ENCODE peak calls at places on chromosomes 4 and X, in seven cellular contexts. X is NCI-H1105; B is foreskin melanocyte; N is activated naive CD4-positive, alpha-beta T cell; S is H1; E is T-cell; D is spleen. T is an unnamed sample.

GRCh38 chrX:139052461-139052860 is 340.9 kb upstream of the FGF13 start:
- DNase-seq in N (no peak), X (no peak), D (no peak), E (no peak), B (peak), S (no peak), T (no peak)

GRCh38 chr4:81166431-81166830 is 48.6 kb downstream of the PRKG2 start:
- DNase-seq in B (no peak), N (no peak), X (no peak), S (no peak), E (no peak), D (no peak), T (no peak)

GRCh38 chr4:82984459-82984858 is 26.2 kb downstream of the LIN54 start:
- DNase-seq in E (no peak), N (no peak), X (no peak), S (no peak), B (peak), D (no peak), T (no peak)

GRCh38 chr4:25223770-25224375 is 10.0 kb upstream of the PI4K2B start:
- DNase-seq in X (no peak), E (peak), D (no peak), S (peak), B (peak), N (no peak), T (no peak)

GRCh38 chr4:120725639-120726585 is 196.6 kb downstream of the PRDM5 start:
- DNase-seq in B (no peak), D (no peak), S (no peak), X (no peak), N (no peak), E (no peak), T (no peak)

GRCh38 chr4:102535398-102536082 is 34.4 kb downstream of the NFKB1 start:
- DNase-seq in E (no peak), D (no peak), X (no peak), N (no peak), S (no peak), B (peak), T (no peak)

GRCh38 chr4:19382993-19383392 is 868.7 kb upstream of the SLIT2 start:
- DNase-seq in D (no peak), S (no peak), B (no peak), X (no peak), N (no peak), E (no peak), T (no peak)

GRCh38 chr4:78057600-78058560 is 757 bp downstream of the FRAS1 start:
- DNase-seq in B (no peak), S (peak), N (no peak), E (no peak), D (peak), X (no peak), T (peak)

GRCh38 chr4:7536876-7537275 is 102.1 kb upstream of the PSAPL1 start:
- DNase-seq in D (no peak), S (no peak), N (no peak), E (no peak), B (no peak), X (no peak), T (no peak)

GRCh38 chrX:134452591-134452990 is 7.4 kb upstream of the HPRT1 start:
- DNase-seq in E (no peak), D (no peak), N (no peak), X (no peak), S (no peak), B (no peak), T (no peak)

GRCh38 chrX:49919617-49920016 is 2.8 kb upstream of the CLCN5 start:
- DNase-seq in N (peak), E (peak), D (no peak), S (peak), X (no peak), B (no peak), T (peak)

GRCh38 chr4:176563591-176563990 is 229.1 kb downstream of the VEGFC start:
- DNase-seq in X (no peak), D (no peak), B (no peak), N (no peak), E (no peak), S (no peak), T (no peak)

GRCh38 chrX:70720721-70721120 is 187.8 kb downstream of the TEX11 start:
- DNase-seq in X (no peak), E (no peak), N (no peak), S (no peak), B (no peak), D (no peak), T (no peak)

GRCh38 chrX:141732031-141732430 is 33.5 kb upstream of the SPANXD start:
- DNase-seq in D (no peak), N (no peak), E (no peak), B (no peak), S (no peak), X (no peak), T (no peak)

GRCh38 chr4:108058685-108059440 is 69.2 kb downstream of the HADH start:
- DNase-seq in E (no peak), N (no peak), D (no peak), S (no peak), X (no peak), B (peak), T (no peak)

GRCh38 chr4:74181225-74181624 is 23.3 kb downstream of the MTHFD2L start:
- DNase-seq in N (no peak), E (no peak), B (no peak), D (no peak), S (no peak), X (no peak), T (no peak)

GRCh38 chr4:48139688-48140087 is 5.6 kb upstream of the TXK start:
- DNase-seq in B (no peak), N (peak), D (no peak), S (no peak), X (no peak), E (peak), T (peak)